ENCODE peak calls at places on chromosomes 11 and 22, in eight cellular contexts. S, U, V, Q, R, J, C and K are unnamed samples.

GRCh38 chr11:106917973-106918372 is 100.3 kb downstream of the GUCY1A2 start:
- DNase-seq in S (no peak), U (no peak), V (no peak), Q (no peak), R (no peak), J (peak), C (no peak), K (no peak)

GRCh38 chr11:135002236-135002635 is 590.2 kb upstream of the B3GAT1 start:
- DNase-seq in S (no peak), U (no peak), V (no peak), Q (no peak), R (no peak), J (no peak), C (no peak), K (no peak)

GRCh38 chr11:133409799-133410198 is 122.5 kb downstream of the OPCML start:
- DNase-seq in S (no peak), U (no peak), V (no peak), Q (no peak), R (no peak), J (no peak), C (no peak), K (no peak)

GRCh38 chr22:44497218-44497903 is 672 bp downstream of the RTL6 start:
- DNase-seq in S (no peak), U (no peak), V (no peak), Q (no peak), R (no peak), J (no peak), C (no peak), K (no peak)

GRCh38 chr11:57182896-57183295 is 1.1 kb downstream of the LRRC55 start:
- DNase-seq in S (no peak), U (no peak), V (no peak), Q (no peak), R (no peak), J (no peak), C (no peak), K (no peak)

GRCh38 chr22:30113494-30113893 is 33.2 kb downstream of the HORMAD2 start:
- DNase-seq in S (no peak), U (no peak), V (no peak), Q (no peak), R (no peak), J (no peak), C (no peak), K (no peak)

GRCh38 chr11:73392108-73393010 is 16.2 kb downstream of the RELT start:
- DNase-seq in S (no peak), U (no peak), V (no peak), Q (no peak), R (no peak), J (no peak), C (no peak), K (no peak)

GRCh38 chr11:72736452-72737069 is 15.6 kb downstream of the ARAP1 start:
- DNase-seq in S (peak), U (peak), V (peak), Q (no peak), R (no peak), J (no peak), C (no peak), K (peak)

GRCh38 chr11:29119691-29120328 is 897.0 kb downstream of the KCNA4 start:
- DNase-seq in S (no peak), U (no peak), V (no peak), Q (no peak), R (peak), J (no peak), C (no peak), K (no peak)

GRCh38 chr11:83051760-83052671 is 19.7 kb downstream of the RAB30 start:
- DNase-seq in S (no peak), U (no peak), V (no peak), Q (no peak), R (peak), J (no peak), C (peak), K (no peak)

GRCh38 chr11:15903246-15903645 is 453.1 kb downstream of the SOX6 start:
- DNase-seq in S (no peak), U (no peak), V (no peak), Q (no peak), R (no peak), J (no peak), C (no peak), K (no peak)

GRCh38 chr11:78940500-78941225 is 366.0 kb upstream of the NARS2 start:
- DNase-seq in S (no peak), U (no peak), V (no peak), Q (no peak), R (no peak), J (no peak), C (no peak), K (no peak)

GRCh38 chr11:66359662-66360087 is 11.9 kb downstream of the SLC29A2 start:
- DNase-seq in S (no peak), U (no peak), V (no peak), Q (peak), R (no peak), J (no peak), C (no peak), K (no peak)

GRCh38 chr11:57426439-57426753 is 525 bp downstream of the SLC43A3 start:
- DNase-seq in S (peak), U (no peak), V (peak), Q (no peak), R (no peak), J (no peak), C (no peak), K (no peak)